ENCODE peak calls at places on chromosomes 5 and 9, in eight cellular contexts. Y, L, W, G, T, H, S and O are unnamed samples.

GRCh38 chr5:111946556-111946955 is 189.6 kb upstream of the NREP start:
- DNase-seq in Y (no peak), L (no peak), S (no peak), T (no peak), G (no peak), W (no peak), H (no peak), O (no peak)

GRCh38 chr5:43274435-43275114 is 38.6 kb downstream of the HMGCS1 start:
- DNase-seq in L (peak; percentile 83), S (no peak), T (no peak), W (no peak), H (no peak), Y (no peak), G (no peak), O (no peak)

GRCh38 chr5:127080001-127080478 is 6.7 kb upstream of the C5orf63 start:
- DNase-seq in L (peak; percentile 47), H (no peak), S (no peak), W (no peak), G (no peak), Y (no peak), T (no peak), O (no peak)

GRCh38 chr5:132656774-132657355 is 1.1 kb upstream of the IL13 start:
- DNase-seq in H (no peak), L (no peak), Y (no peak), T (no peak), W (no peak), S (no peak), G (no peak), O (no peak)

GRCh38 chr9:34197756-34198711 is 19.2 kb downstream of the UBAP1 start:
- DNase-seq in L (no peak), W (no peak), S (peak; percentile 28), H (peak; percentile 24), G (no peak), T (no peak), Y (no peak), O (no peak)

GRCh38 chr5:78506296-78507049 is 142.1 kb downstream of the LHFPL2 start:
- DNase-seq in Y (no peak), L (no peak), W (no peak), G (no peak), H (no peak), T (no peak), S (no peak), O (no peak)

GRCh38 chr9:17330097-17330496 is 195.3 kb downstream of the CNTLN start:
- DNase-seq in L (no peak), G (no peak), W (no peak), S (no peak), Y (no peak), T (no peak), H (no peak), O (no peak)

GRCh38 chr9:81118416-81118815 is 570.9 kb downstream of the TLE1 start:
- DNase-seq in S (no peak), G (no peak), Y (no peak), L (no peak), T (no peak), W (no peak), H (no peak), O (no peak)

GRCh38 chr5:87412417-87413115 is at the start of gene CCNH:
- DNase-seq in W (peak; percentile 97), G (peak; percentile 99), L (peak; percentile 99), H (peak; percentile 100), S (peak; percentile 99), Y (peak; percentile 97), T (peak; percentile 86), O (peak; percentile 70)
- TF ChIP-seq POLR2A in W (peak; percentile 96), G (peak; percentile 97), L (peak; percentile 92), H (peak; percentile 72), S (peak; percentile 92), Y (peak; percentile 98), T (peak; percentile 88), O (peak; percentile 95)

DNA sequence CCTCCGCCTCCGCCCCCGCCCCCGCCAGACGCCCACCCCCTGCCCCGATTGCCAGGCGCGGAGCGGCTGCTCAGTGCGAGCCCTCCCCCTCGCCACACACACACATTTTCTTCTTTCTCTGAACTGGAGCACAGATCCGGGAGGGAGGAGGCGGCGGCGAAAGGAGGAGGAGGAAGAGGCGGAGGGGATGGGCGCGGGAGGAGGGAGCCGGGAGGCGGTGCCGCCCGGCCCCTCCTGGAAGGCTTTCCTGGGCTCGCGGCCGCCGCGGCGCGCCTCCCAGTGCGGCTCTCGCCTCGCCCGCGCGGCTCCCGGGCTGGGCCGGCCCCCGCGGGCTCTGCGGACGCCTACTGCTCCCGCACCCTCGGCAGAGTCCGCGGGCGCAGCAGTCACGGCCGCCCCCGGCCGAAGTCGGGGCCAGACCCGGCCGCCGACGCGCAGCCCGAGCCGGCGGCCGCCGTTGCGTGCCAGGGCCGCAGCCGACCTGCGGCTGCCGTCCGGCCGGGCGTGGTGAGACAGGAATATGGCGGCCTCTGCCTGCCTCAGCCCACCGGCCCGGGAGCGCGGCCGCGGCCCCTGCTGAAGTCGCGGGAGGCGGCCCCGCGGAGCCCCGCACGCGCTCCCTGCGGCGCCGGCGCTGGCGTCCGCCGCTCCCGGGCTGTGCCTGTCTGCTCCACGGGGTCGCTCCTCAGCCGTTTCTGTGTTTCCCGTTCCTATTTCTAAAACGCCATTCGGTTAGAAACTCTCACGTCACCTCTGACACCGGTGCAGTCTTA is 401 bp upstream of the GNAQ start:
- DNase-seq in G (peak; percentile 42), S (peak; percentile 94), T (peak; percentile 72), Y (peak; percentile 84), W (peak; percentile 94), H (peak; percentile 93), L (peak; percentile 92), O (peak; percentile 96)
- TF ChIP-seq POLR2A in G (peak; percentile 80), S (peak; percentile 73), T (peak; percentile 73), Y (peak; percentile 77), W (peak; percentile 82), H (no peak), L (peak; percentile 11), O (peak; percentile 76)

GRCh38 chr9:122912964-122913673 is at the start of gene ZBTB6:
- DNase-seq in W (peak; percentile 54), G (peak; percentile 75), H (peak; percentile 91), L (peak; percentile 86), Y (peak; percentile 20), S (peak; percentile 78), T (peak; percentile 87), O (peak; percentile 81)
- TF ChIP-seq POLR2A in W (no peak), G (peak; percentile 36), H (no peak), L (peak; percentile 87), Y (peak; percentile 20), S (peak; percentile 37), T (peak; percentile 8), O (peak; percentile 38)

DNA sequence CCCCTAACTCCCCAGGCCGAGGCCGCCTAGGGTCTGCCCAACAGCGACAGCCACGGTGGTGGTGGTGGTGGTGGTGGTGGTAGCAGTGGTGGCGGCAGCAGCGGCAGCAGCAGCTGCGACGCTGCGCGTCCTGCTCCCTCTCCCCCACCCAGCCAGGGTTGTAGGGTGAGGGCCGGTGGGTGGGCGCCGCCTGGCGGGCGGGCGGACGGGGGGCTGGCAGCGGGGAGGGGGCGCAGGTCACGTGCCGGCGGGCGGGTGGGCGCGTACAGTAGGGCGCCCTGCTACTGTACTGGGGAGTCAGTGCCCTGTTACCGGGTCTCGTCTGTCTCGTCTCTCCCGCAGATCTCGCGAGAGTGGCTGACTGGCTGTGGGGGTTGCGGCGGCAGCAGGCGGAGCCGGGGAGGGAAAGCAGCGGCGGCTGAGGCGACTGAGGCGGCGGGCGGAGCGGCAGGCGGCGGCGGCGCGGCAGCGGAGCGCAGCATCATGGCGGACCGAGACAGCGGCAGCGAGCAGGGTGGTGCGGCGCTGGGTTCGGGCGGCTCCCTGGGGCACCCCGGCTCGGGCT is at the start of gene PURA:
- DNase-seq in S (peak; percentile 98), W (peak; percentile 98), G (peak; percentile 98), T (peak; percentile 92), Y (peak; percentile 95), H (peak; percentile 99), L (peak; percentile 95), O (peak; percentile 90)
- TF ChIP-seq POLR2A in S (peak; percentile 66), W (peak; percentile 73), G (peak; percentile 81), T (peak; percentile 85), Y (peak; percentile 73), H (no peak), L (no peak), O (peak; percentile 84)

DNA sequence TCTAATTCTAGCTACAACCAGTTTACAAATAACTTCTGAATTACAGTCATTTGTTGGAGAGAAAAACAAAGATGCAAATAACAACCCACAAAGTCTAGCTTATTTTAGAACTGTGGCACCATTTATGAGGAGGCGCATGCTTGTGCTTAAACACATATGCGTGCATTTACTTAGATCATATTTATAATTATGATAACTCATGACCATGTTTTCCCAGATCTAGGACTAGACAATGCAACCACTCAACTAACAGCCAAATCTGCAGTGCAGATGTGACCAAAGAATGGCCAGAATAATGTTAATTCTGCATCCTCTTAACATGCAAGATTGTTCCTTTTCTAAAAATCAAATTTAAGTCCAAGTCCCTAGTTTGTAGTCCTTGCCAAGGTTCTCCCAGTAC is 167.3 kb upstream of the FST start:
- DNase-seq in H (no peak), S (no peak), W (no peak), G (no peak), L (no peak), Y (no peak), T (no peak), O (no peak)
- TF ChIP-seq POLR2A in H (no peak), S (no peak), W (no peak), G (no peak), L (no peak), Y (no peak), T (no peak), O (no peak)

DNA sequence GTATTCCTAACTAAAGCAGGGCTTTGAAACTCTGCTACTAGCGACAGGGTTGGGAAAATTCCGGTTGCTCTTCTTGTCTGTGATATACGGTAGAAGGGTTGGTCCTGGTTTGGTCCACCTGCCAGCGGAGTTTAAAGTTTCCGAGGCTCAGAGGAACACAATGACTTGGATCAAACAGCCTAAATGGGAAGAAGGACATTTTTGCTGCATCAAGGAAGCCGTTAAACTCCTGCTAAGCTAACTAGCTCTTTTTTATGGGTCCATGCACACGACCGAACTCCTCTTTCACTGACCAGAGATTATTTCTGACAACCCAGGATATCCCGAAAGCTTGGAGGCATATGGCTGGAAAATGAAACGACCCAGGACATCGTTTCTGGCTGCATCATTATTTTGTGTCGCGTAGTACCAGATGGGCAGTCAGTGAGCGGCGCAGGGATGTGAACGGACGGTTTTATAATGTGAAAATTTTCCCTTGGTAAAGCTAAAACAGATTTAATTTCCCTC is at the start of gene LURAP1L:
- DNase-seq in L (peak; percentile 5), T (peak; percentile 58), Y (no peak), W (peak; percentile 24), H (no peak), S (peak; percentile 30), G (no peak), O (no peak)
- TF ChIP-seq POLR2A in L (no peak), T (no peak), Y (peak; percentile 53), W (no peak), H (no peak), S (peak; percentile 45), G (peak; percentile 65), O (no peak)